ENCODE peak calls at places on chromosomes 13 and 19, in four cellular contexts. Z is cardiac muscle cell, R is K562, J is neuronal stem cell. D is an unnamed sample.

GRCh38 chr19:33610588-33610987 is 11.2 kb upstream of the CHST8 start:
- DNase-seq in J (no peak), R (no peak), Z (no peak), D (no peak)

GRCh38 chr19:869245-870177 is 10.0 kb downstream of the CFD start:
- DNase-seq in J (no peak), R (no peak), Z (peak; percentile 96), D (no peak)

GRCh38 chr13:36674337-36675212 is 755 bp downstream of the SERTM1 start:
- DNase-seq in Z (no peak), R (no peak), J (no peak), D (no peak)

GRCh38 chr13:112131740-112132113 is 64.8 kb downstream of the SOX1 start:
- DNase-seq in Z (no peak), R (no peak), J (no peak), D (no peak)

GRCh38 chr13:30441304-30441703 is 19.0 kb downstream of the UBE2L5 start:
- DNase-seq in J (no peak), R (no peak), Z (no peak), D (no peak)

GRCh38 chr13:23674795-23675640 is 104.8 kb downstream of the TNFRSF19 start:
- DNase-seq in J (no peak), R (no peak), Z (peak; percentile 60), D (no peak)

GRCh38 chr19:47646924-47647323 is 38.0 kb downstream of the BICRA start:
- DNase-seq in R (no peak), J (no peak), Z (no peak), D (no peak)

GRCh38 chr13:46160474-46161066 is 21.4 kb downstream of the LCP1 start:
- DNase-seq in J (peak; percentile 49), Z (peak; percentile 75), R (peak; percentile 24), D (peak; percentile 76)

GRCh38 chr19:13817018-13817614 is 21.9 kb downstream of the ZSWIM4 start:
- DNase-seq in R (peak; percentile 90), Z (no peak), J (no peak), D (no peak)

GRCh38 chr13:95275322-95276118 is 25.7 kb downstream of the ABCC4 start:
- DNase-seq in Z (peak; percentile 26), R (no peak), J (no peak), D (peak; percentile 70)

GRCh38 chr19:54364775-54365257 is at the start of gene LAIR1:
- DNase-seq in R (no peak), Z (peak; percentile 22), J (no peak), D (no peak)

GRCh38 chr19:46715620-46716012 is 1.3 kb downstream of the PRKD2 start:
- DNase-seq in J (no peak), Z (no peak), R (no peak), D (no peak)

GRCh38 chr19:43412441-43412840 is 2.2 kb upstream of the TEX101 start:
- DNase-seq in J (no peak), Z (no peak), R (no peak), D (no peak)

GRCh38 chr13:46341112-46341711 is 45.8 kb downstream of the RUBCNL start:
- DNase-seq in R (no peak), Z (peak; percentile 33), J (no peak), D (no peak)

GRCh38 chr19:45349126-45349415 is 8.5 kb downstream of the KLC3 start:
- DNase-seq in J (no peak), Z (no peak), R (no peak), D (no peak)

GRCh38 chr13:73107970-73108369 is 49.2 kb downstream of the KLF5 start:
- DNase-seq in Z (no peak), R (no peak), J (no peak), D (no peak)

GRCh38 chr13:41050041-41050440 is 11.3 kb upstream of the WBP4 start:
- DNase-seq in Z (no peak), J (no peak), R (no peak), D (no peak)

GRCh38 chr13:85314686-85315085 is 484.5 kb downstream of the SLITRK6 start:
- DNase-seq in R (no peak), Z (no peak), J (peak; percentile 14), D (peak; percentile 34)

GRCh38 chr19:3358919-3359849 is 7.2 kb upstream of the NFIC start:
- DNase-seq in J (no peak), Z (peak; percentile 72), R (peak; percentile 96), D (peak; percentile 41)

GRCh38 chr19:43664008-43664407 is 6.0 kb downstream of the PLAUR start:
- DNase-seq in Z (no peak), J (no peak), R (no peak), D (no peak)

GRCh38 chr19:42389899-42390298 is at the start of gene CNFN:
- DNase-seq in Z (no peak), J (no peak), R (no peak), D (no peak)

GRCh38 chr19:49766938-49767315 is at the start of gene AP2A1:
- DNase-seq in J (no peak), R (no peak), Z (no peak), D (no peak)

GRCh38 chr13:113152894-113153809 is 5.3 kb upstream of the PROZ start:
- DNase-seq in J (peak; percentile 67), Z (peak; percentile 68), R (peak; percentile 32), D (peak; percentile 43)

GRCh38 chr19:37963190-37963947 is 56.4 kb downstream of the SIPA1L3 start:
- DNase-seq in R (no peak), Z (peak; percentile 60), J (no peak), D (no peak)

GRCh38 chr19:5806905-5807304 is 2.0 kb downstream of the NRTN start:
- DNase-seq in R (no peak), J (no peak), Z (no peak), D (no peak)

GRCh38 chr19:4115818-4116385 is 8.0 kb downstream of the MAP2K2 start:
- DNase-seq in R (peak; percentile 11), J (no peak), Z (no peak), D (no peak)

GRCh38 chr13:97212540-97213146 is 9.5 kb upstream of the MBNL2 start:
- DNase-seq in Z (peak; percentile 62), R (no peak), J (no peak), D (no peak)

GRCh38 chr19:14248578-14249011 is 42.6 kb upstream of the ADGRL1 start:
- DNase-seq in Z (peak; percentile 91), J (peak; percentile 87), R (peak; percentile 26), D (peak; percentile 92)

GRCh38 chr19:49512970-49513745 is 697 bp downstream of the FCGRT start:
- DNase-seq in R (peak; percentile 72), J (peak; percentile 53), Z (no peak), D (peak; percentile 80)

GRCh38 chr19:3114018-3114726 is 20.0 kb downstream of the GNA11 start:
- DNase-seq in Z (no peak), R (no peak), J (no peak), D (no peak)

GRCh38 chr13:97855570-97855970 is 97.9 kb upstream of the IPO5 start:
- DNase-seq in Z (peak; percentile 92), R (peak; percentile 54), J (peak; percentile 67), D (peak; percentile 84)

GRCh38 chr19:35714601-35715354 is 3.0 kb upstream of the KMT2B start:
- DNase-seq in Z (no peak), J (no peak), R (no peak), D (no peak)

GRCh38 chr19:35712529-35712909 is 5.3 kb upstream of the KMT2B start:
- DNase-seq in R (no peak), J (no peak), Z (no peak), D (no peak)

GRCh38 chr19:35712910-35713845 is 4.6 kb upstream of the KMT2B start:
- DNase-seq in R (peak; percentile 36), Z (no peak), J (no peak), D (no peak)

GRCh38 chr19:35715355-35715809 is 2.4 kb upstream of the KMT2B start:
- DNase-seq in J (no peak), Z (no peak), R (no peak), D (no peak)

DNA sequence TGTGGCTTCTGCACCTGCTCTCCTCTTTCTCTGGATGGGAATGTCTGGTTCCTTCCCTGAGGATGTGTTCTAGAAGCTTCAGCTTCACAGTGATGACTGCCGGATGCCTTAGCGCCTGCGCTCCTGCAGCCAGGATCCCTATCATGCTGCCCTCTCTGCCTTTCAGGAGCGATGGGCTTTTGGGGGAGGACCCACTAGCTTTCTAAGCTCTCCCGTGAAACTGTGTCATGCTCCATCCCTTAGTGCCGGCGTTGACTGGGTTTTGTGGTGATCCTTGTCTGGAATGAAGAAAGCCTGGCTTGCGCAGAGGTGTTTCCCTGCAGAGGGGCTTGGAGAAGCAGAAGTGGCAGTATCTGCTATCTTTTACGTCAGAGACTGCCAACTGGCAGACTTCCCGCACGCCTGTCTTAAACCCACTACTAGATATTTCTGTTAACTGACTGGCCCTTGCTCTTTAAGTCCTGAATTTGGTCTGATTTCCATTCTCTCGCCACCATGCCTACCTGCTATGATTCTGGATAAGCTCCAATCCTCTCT is 3.8 kb upstream of the KMT2B start:
- DNase-seq in R (no peak), J (no peak), Z (no peak), D (no peak)
- H3K4me1 ChIP-seq in R (peaks cover 9% of the 10 kb centered on the region), J (peaks cover 15% of the 10 kb centered on the region), Z (peaks cover 6% of the 10 kb centered on the region), D (peaks cover 7% of the 10 kb centered on the region)

DNA sequence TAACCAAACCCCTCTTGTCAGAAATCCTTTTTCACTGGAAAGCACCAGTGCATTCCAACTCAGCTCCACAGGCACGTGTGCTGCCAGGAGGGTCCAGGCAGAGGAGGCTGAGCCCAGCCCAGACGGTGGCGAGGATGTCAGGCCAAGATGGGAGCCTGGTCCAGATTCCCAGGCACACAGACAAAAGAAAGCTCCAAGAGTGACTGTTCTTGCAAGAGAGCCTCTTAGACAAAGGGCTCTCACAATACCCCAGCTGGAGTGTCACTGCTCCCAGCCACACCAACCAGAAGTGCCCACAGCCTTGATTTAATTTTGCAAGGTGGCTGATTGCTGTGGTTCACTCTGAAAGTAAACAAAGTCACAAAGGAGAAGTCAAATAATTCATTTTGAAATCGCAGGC is 95.3 kb downstream of the RAB20 start:
- DNase-seq in Z (no peak), J (peak; percentile 42), R (no peak), D (no peak)
- H3K27ac ChIP-seq in Z (no peak overlapping the region), J (no peak overlapping the region), R (no peak overlapping the region), D (no peak overlapping the region)

GRCh38 chr13:49454388-49455015 is 10.4 kb downstream of the SETDB2 start:
- DNase-seq in Z (no peak), J (no peak), R (no peak), D (no peak)

GRCh38 chr13:49457221-49457620 is 13.1 kb downstream of the SETDB2 start:
- DNase-seq in J (no peak), R (no peak), Z (no peak), D (no peak)

GRCh38 chr13:49456156-49456555 is 12.1 kb downstream of the SETDB2 start:
- DNase-seq in Z (no peak), R (no peak), J (no peak), D (no peak)

GRCh38 chr13:49455016-49455398 is 10.9 kb downstream of the SETDB2 start:
- DNase-seq in J (no peak), R (no peak), Z (no peak), D (no peak)

GRCh38 chr13:49459580-49459979 is 15.5 kb downstream of the SETDB2 start:
- DNase-seq in R (no peak), J (no peak), Z (no peak), D (no peak)
- H3K4me1 ChIP-seq in R (no peaks in the 10 kb centered on the region), J (no peaks in the 10 kb centered on the region), Z (no peaks in the 10 kb centered on the region), D (no peaks in the 10 kb centered on the region)

DNA sequence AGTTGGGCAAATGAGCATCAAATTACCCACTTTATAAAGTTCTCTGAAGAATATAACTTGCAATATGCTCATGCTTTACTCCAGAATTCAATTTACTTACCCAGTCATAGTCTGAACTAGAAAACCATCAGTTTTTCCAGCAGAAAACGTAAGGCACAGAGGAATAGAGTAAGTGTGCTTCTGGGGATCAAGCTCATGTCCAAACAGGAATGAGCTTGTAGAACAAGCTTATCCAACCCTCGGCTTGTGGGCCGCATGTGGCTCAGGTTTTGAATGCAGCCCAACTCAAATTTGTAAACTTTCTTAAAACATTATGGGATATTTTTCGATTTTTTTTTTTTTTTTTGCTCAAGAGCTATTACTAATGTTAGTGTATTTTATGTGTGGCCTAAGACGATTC is 308.5 kb upstream of the KLF12 start:
- DNase-seq in J (no peak), Z (no peak), R (no peak), D (no peak)
- H3K27ac ChIP-seq in J (no peak overlapping the region), Z (no peak overlapping the region), R (no peak overlapping the region), D (no peak overlapping the region)